ENCODE peak calls at places on chromosomes 13 and 19, in four cellular contexts. D, U, V and B are unnamed samples.

GRCh38 chr19:16801599-16801998 is 27.6 kb upstream of the SIN3B start:
- DNase-seq in D (no peak), U (no peak), V (no peak), B (no peak)

GRCh38 chr13:31110169-31110568 is 51.5 kb downstream of the HSPH1 start:
- DNase-seq in D (no peak), U (no peak), V (no peak), B (no peak)

GRCh38 chr19:54035215-54036178 is 28.2 kb downstream of the VSTM1 start:
- DNase-seq in D (no peak), U (no peak), V (no peak), B (no peak)

GRCh38 chr13:94128430-94128829 is 351.1 kb downstream of the DCT start:
- DNase-seq in D (no peak), U (no peak), V (no peak), B (no peak)

GRCh38 chr13:97274782-97275252 is 52.7 kb downstream of the MBNL2 start:
- DNase-seq in D (no peak), U (no peak), V (no peak), B (no peak)

GRCh38 chr13:91142572-91142971 is 204.9 kb upstream of the MIR17HG start:
- DNase-seq in D (no peak), U (no peak), V (peak), B (no peak)

GRCh38 chr13:50685491-50685890 is 158.0 kb downstream of the DLEU7 start:
- DNase-seq in D (no peak), U (no peak), V (no peak), B (no peak)

GRCh38 chr19:1412995-1413889 is 5.9 kb downstream of the DAZAP1 start:
- DNase-seq in D (no peak), U (no peak), V (no peak), B (no peak)

GRCh38 chr13:23254506-23254905 is 73.7 kb downstream of the SGCG start:
- DNase-seq in D (no peak), U (no peak), V (no peak), B (no peak)

GRCh38 chr19:48746738-48747575 is at the start of gene IZUMO1:
- DNase-seq in D (peak), U (no peak), V (no peak), B (peak)

GRCh38 chr13:33229446-33230177 is 55.9 kb downstream of the STARD13 start:
- DNase-seq in D (no peak), U (no peak), V (no peak), B (no peak)

GRCh38 chr19:16654151-16654550 is 5.8 kb downstream of the SMIM7 start:
- DNase-seq in D (no peak), U (no peak), V (no peak), B (no peak)

GRCh38 chr13:99610702-99611289 is 109.5 kb downstream of the TM9SF2 start:
- DNase-seq in D (no peak), U (no peak), V (no peak), B (no peak)

GRCh38 chr13:97074618-97075017 is 80.3 kb upstream of the OXGR1 start:
- DNase-seq in D (no peak), U (no peak), V (no peak), B (no peak)

GRCh38 chr19:35644987-35645679 is 3.0 kb upstream of the COX6B1 start:
- DNase-seq in D (peak), U (peak), V (no peak), B (peak)

GRCh38 chr19:51595190-51595589 is 24.1 kb downstream of the ZNF175 start:
- DNase-seq in D (no peak), U (no peak), V (no peak), B (no peak)

GRCh38 chr13:31037351-31037750 is 104.9 kb downstream of the TEX26 start:
- DNase-seq in D (no peak), U (no peak), V (no peak), B (no peak)

GRCh38 chr13:42577538-42577937 is 3.6 kb downstream of the TNFSF11 start:
- DNase-seq in D (no peak), U (no peak), V (no peak), B (no peak)

GRCh38 chr13:60094385-60095088 is 69.2 kb downstream of the DIAPH3 start:
- DNase-seq in D (no peak), U (no peak), V (no peak), B (no peak)

GRCh38 chr19:44757735-44758505 is 9.4 kb downstream of the BCL3 start:
- DNase-seq in D (no peak), U (no peak), V (no peak), B (no peak)

GRCh38 chr13:24267801-24268200 is 41.6 kb upstream of the C1QTNF9 start:
- DNase-seq in D (no peak), U (no peak), V (no peak), B (no peak)

GRCh38 chr19:35114656-35115537 is 726 bp upstream of the FXYD3 start:
- DNase-seq in D (peak), U (peak), V (no peak), B (peak)

GRCh38 chr19:33175886-33176669 is 18.1 kb upstream of the LRP3 start:
- DNase-seq in D (peak), U (no peak), V (no peak), B (peak)

GRCh38 chr13:31739226-31739625 is at the start of gene RXFP2:
- DNase-seq in D (no peak), U (no peak), V (no peak), B (no peak)

GRCh38 chr19:33509774-33510173 is 11.8 kb downstream of the PEPD start:
- DNase-seq in D (no peak), U (no peak), V (no peak), B (no peak)

GRCh38 chr13:80871481-80871880 is 530.6 kb upstream of the SPRY2 start:
- DNase-seq in D (no peak), U (no peak), V (no peak), B (no peak)

GRCh38 chr19:44848036-44848804 is 2.1 kb downstream of the NECTIN2 start:
- DNase-seq in D (no peak), U (no peak), V (no peak), B (no peak)

GRCh38 chr13:30763786-30764440 is 28.6 kb downstream of the ALOX5AP start:
- DNase-seq in D (no peak), U (no peak), V (no peak), B (no peak)

GRCh38 chr13:109665211-109665610 is 121.2 kb downstream of the IRS2 start:
- DNase-seq in D (no peak), U (no peak), V (no peak), B (no peak)

GRCh38 chr13:32212420-32212819 is 102.7 kb downstream of the ZAR1L start:
- DNase-seq in D (no peak), U (no peak), V (no peak), B (no peak)

GRCh38 chr13:41411536-41411935 is 45.8 kb upstream of the RGCC start:
- DNase-seq in D (no peak), U (no peak), V (no peak), B (no peak)

GRCh38 chr13:106314417-106314816 is 221.0 kb downstream of the EFNB2 start:
- DNase-seq in D (no peak), U (no peak), V (no peak), B (no peak)

GRCh38 chr13:44312898-44313551 is 60.6 kb upstream of the SERP2 start:
- DNase-seq in D (no peak), U (no peak), V (no peak), B (no peak)